ENCODE peak calls at places on chromosomes 13 and 19, in ten cellular contexts. One of them, this sample, is unnamed.

GRCh38 chr19:55406869-55407624 is 541 bp downstream of the UBE2S start:
- DNase-seq in pons: no peak
- DNase-seq in NCI-H1092: no peak
- DNase-seq in iPS-NIHi11: peak; percentile 50
- DNase-seq in A172: no peak
- DNase-seq in fibroblast of lung: no peak
- DNase-seq in ELR: peak; percentile 47
- DNase-seq in NCI-H1105 treated with DMSO at 0.1 percent for 48 hours: no peak
- DNase-seq in RPMI7951: no peak
- DNase-seq in pulmonary artery endothelial cell: no peak
- DNase-seq in this sample: no peak

GRCh38 chr13:94722596-94722995 is 10.3 kb upstream of the SOX21 start:
- DNase-seq in pons: no peak
- DNase-seq in NCI-H1092: no peak
- DNase-seq in iPS-NIHi11: no peak
- DNase-seq in A172: no peak
- DNase-seq in fibroblast of lung: peak; percentile 16
- DNase-seq in ELR: no peak
- DNase-seq in NCI-H1105 treated with DMSO at 0.1 percent for 48 hours: no peak
- DNase-seq in RPMI7951: no peak
- DNase-seq in pulmonary artery endothelial cell: no peak
- DNase-seq in this sample: no peak

GRCh38 chr13:110542311-110542796 is 19.2 kb downstream of the RAB20 start:
- DNase-seq in pons: no peak
- DNase-seq in NCI-H1092: no peak
- DNase-seq in iPS-NIHi11: no peak
- DNase-seq in A172: no peak
- DNase-seq in fibroblast of lung: no peak
- DNase-seq in ELR: no peak
- DNase-seq in NCI-H1105 treated with DMSO at 0.1 percent for 48 hours: no peak
- DNase-seq in RPMI7951: no peak
- DNase-seq in pulmonary artery endothelial cell: no peak
- DNase-seq in this sample: no peak

GRCh38 chr13:75495938-75496337 is 14.0 kb upstream of the TBC1D4 start:
- DNase-seq in pons: no peak
- DNase-seq in NCI-H1092: no peak
- DNase-seq in iPS-NIHi11: no peak
- DNase-seq in A172: no peak
- DNase-seq in fibroblast of lung: peak; percentile 96
- DNase-seq in ELR: peak; percentile 46
- DNase-seq in NCI-H1105 treated with DMSO at 0.1 percent for 48 hours: no peak
- DNase-seq in RPMI7951: no peak
- DNase-seq in pulmonary artery endothelial cell: no peak
- DNase-seq in this sample: no peak

GRCh38 chr19:30388327-30388726 is 16.1 kb downstream of the ZNF536 start:
- DNase-seq in pons: no peak
- DNase-seq in NCI-H1092: no peak
- DNase-seq in iPS-NIHi11: no peak
- DNase-seq in A172: no peak
- DNase-seq in fibroblast of lung: no peak
- DNase-seq in ELR: no peak
- DNase-seq in NCI-H1105 treated with DMSO at 0.1 percent for 48 hours: no peak
- DNase-seq in RPMI7951: no peak
- DNase-seq in pulmonary artery endothelial cell: no peak
- DNase-seq in this sample: no peak

GRCh38 chr19:34838753-34839431 is 65.9 kb upstream of the ZNF599 start:
- DNase-seq in pons: no peak
- DNase-seq in NCI-H1092: no peak
- DNase-seq in iPS-NIHi11: peak; percentile 52
- DNase-seq in A172: no peak
- DNase-seq in fibroblast of lung: no peak
- DNase-seq in ELR: peak; percentile 22
- DNase-seq in NCI-H1105 treated with DMSO at 0.1 percent for 48 hours: no peak
- DNase-seq in RPMI7951: peak; percentile 11
- DNase-seq in pulmonary artery endothelial cell: no peak
- DNase-seq in this sample: no peak

GRCh38 chr13:98546402-98546801 is 30.5 kb downstream of the STK24 start:
- DNase-seq in pons: no peak
- DNase-seq in NCI-H1092: no peak
- DNase-seq in iPS-NIHi11: no peak
- DNase-seq in A172: no peak
- DNase-seq in fibroblast of lung: no peak
- DNase-seq in ELR: no peak
- DNase-seq in NCI-H1105 treated with DMSO at 0.1 percent for 48 hours: no peak
- DNase-seq in RPMI7951: no peak
- DNase-seq in pulmonary artery endothelial cell: no peak
- DNase-seq in this sample: no peak

GRCh38 chr19:37333457-37333856 is 37.4 kb upstream of the ZNF527 start:
- DNase-seq in pons: no peak
- DNase-seq in NCI-H1092: no peak
- DNase-seq in iPS-NIHi11: no peak
- DNase-seq in A172: peak; percentile 26
- DNase-seq in fibroblast of lung: peak; percentile 43
- DNase-seq in ELR: peak; percentile 51
- DNase-seq in NCI-H1105 treated with DMSO at 0.1 percent for 48 hours: no peak
- DNase-seq in RPMI7951: peak; percentile 54
- DNase-seq in pulmonary artery endothelial cell: no peak
- DNase-seq in this sample: no peak

This sample was measured in cerebellar cortex.